ENCODE peak calls at places on chromosomes 16 and 17, in six cellular contexts. D, O, C, E, W and T are unnamed samples.

GRCh38 chr16:4426021-4426684 is 485 bp downstream of the DNAJA3 start:
- DNase-seq in O (no peak), C (no peak), W (peak), D (peak), E (no peak), T (peak)

GRCh38 chr17:43832168-43832975 is 574 bp downstream of the MPP3 start:
- DNase-seq in D (peak), E (no peak), C (peak), W (peak), O (no peak), T (peak)

GRCh38 chr17:74633261-74633783 is 9.8 kb upstream of the CD300E start:
- DNase-seq in W (no peak), O (no peak), E (no peak), C (no peak), D (no peak), T (no peak)

GRCh38 chr16:89512453-89512852 is 4.2 kb downstream of the SPG7 start:
- DNase-seq in C (no peak), O (no peak), W (no peak), D (no peak), E (no peak), T (no peak)

GRCh38 chr16:2511128-2511785 is 2.5 kb upstream of the ATP6V0C start:
- DNase-seq in O (peak), C (peak), W (no peak), D (no peak), E (no peak), T (no peak)

GRCh38 chr17:48612456-48612853 is 1.6 kb upstream of the HOXB7 start:
- DNase-seq in W (no peak), E (no peak), O (no peak), D (no peak), C (peak), T (no peak)

GRCh38 chr17:35341465-35341992 is 31.9 kb downstream of the SLFN11 start:
- DNase-seq in O (no peak), C (no peak), D (no peak), E (peak), W (no peak), T (no peak)

GRCh38 chr17:63843387-63844292 is 1.2 kb upstream of the SMARCD2 start:
- DNase-seq in E (peak), O (no peak), D (no peak), C (peak), W (no peak), T (no peak)

GRCh38 chr17:60149691-60150582 is at the start of gene CA4:
- DNase-seq in E (no peak), D (peak), C (no peak), O (peak), W (no peak), T (no peak)

GRCh38 chr17:47703191-47703591 is 9.2 kb downstream of the TBKBP1 start:
- DNase-seq in E (no peak), C (no peak), W (no peak), O (no peak), D (no peak), T (no peak)

GRCh38 chr17:66492500-66493123 is 190.2 kb downstream of the PRKCA start:
- DNase-seq in D (no peak), C (no peak), O (no peak), W (no peak), E (no peak), T (no peak)
- TF ChIP-seq BHLHE40 in D (no peak), C (no peak), O (no peak), W (no peak), E (no peak), T (no peak)

GRCh38 chr17:62760059-62760887 is 47.8 kb downstream of the MARCHF10 start:
- DNase-seq in D (no peak), E (no peak), C (peak), W (no peak), O (no peak), T (peak)

GRCh38 chr17:62765351-62765750 is 42.8 kb downstream of the MARCHF10 start:
- DNase-seq in W (no peak), O (no peak), E (no peak), D (no peak), C (no peak), T (no peak)

GRCh38 chr17:62760888-62761267 is 47.2 kb downstream of the MARCHF10 start:
- DNase-seq in E (no peak), O (no peak), D (no peak), C (no peak), W (no peak), T (no peak)

GRCh38 chr17:62763891-62764600 is 44.1 kb downstream of the MARCHF10 start:
- DNase-seq in W (no peak), E (no peak), O (no peak), C (no peak), D (no peak), T (no peak)

DNA sequence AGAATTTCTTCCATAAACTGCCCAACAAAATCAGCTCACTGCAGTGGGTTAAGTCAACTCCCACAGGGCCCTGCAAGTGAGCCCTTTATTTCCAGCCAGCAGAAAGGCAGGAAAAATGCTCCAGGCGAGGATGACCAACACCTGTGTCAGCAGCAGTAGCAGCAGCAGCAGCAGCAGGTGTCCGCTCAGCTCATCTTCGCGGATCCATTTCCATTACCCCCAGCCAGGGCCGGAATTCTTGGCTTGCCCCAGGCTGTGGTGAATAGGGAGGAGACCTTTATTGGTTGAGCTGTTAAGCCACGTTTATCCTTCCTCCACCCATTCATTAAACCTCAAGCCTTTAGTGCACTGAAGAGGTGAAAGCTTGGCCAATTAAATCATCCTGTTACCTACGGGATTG is 46.2 kb downstream of the MARCHF10 start:
- DNase-seq in E (no peak), C (no peak), O (no peak), W (no peak), D (no peak), T (no peak)
- TF ChIP-seq BHLHE40 in E (no peak), C (no peak), O (no peak), W (no peak), D (no peak), T (no peak)

DNA sequence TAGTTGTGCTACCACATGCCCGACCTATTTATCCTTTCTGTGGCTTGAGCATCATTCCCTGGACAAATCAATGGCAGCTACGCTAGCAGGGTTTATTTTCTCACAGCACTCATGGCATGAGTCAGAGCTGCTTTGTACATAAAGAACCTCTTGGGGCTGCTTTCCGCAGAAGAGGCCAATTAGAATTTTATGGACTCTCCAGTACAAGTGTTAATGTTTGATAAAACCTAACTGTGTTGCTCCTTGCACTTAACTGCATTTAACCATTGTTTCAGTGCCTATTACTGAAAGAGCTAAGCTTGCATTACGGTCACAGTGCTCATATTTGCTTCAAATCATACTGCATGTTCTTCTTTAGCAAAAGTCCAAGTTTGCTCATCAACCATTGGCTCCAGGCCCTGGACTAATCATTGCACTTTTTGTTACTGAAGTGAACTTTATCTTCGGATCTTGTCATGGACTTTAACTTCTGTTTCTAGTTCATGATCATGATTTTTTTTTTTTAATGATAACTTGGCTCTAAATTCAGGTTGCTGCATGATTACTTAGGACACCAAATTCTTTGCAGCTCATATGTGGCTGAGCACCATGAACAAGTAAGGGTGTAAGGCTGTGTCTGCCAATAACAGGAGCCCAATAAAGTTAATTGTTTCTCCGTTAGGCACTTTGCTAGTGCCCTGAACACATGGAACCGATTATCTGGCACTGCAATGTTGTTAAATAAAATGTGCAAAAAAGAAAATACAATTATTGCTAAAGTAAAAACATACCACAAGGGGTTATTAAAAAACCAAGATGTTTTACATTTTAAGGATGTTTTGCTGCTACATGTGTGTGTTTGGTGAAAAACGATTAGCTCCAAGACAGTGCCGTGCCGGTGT is 492.2 kb downstream of the KCNJ2 start:
- DNase-seq in C (peak), D (peak), E (no peak), W (no peak), O (no peak), T (peak)
- TF ChIP-seq BHLHE40 in C (no peak), D (no peak), E (no peak), W (no peak), O (no peak), T (no peak)

DNA sequence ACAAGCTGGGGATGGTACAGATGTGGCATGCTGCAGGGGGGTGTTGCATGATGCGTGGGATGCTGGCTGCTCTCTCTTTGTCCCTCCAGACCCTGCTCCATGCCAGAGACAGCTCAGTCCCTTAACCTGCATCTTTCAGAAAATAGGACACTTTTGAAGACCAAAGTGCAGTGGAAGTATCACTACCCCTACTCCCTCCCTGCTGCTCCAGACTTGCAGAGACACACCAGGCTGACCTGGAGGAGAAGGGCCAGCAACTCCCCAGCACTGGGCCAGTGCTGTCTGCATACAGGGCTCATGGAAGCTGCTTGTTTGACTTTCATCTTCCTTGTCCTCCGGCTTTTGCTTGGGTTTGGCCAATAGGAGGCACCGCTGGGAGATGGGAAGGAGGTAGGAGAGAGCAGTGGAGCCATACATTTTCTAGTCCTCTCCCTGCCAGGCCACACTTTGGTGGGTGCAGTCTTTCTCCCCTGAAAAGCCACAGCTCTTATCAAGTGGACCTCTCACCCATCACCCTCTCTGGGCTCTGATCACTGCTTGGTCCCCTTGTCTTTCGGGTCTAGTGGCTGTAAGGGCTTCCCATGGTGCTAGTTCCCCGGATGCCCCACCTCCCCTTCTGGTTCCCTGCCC is 46.1 kb upstream of the NKD1 start:
- DNase-seq in C (no peak), D (no peak), W (no peak), E (no peak), O (no peak), T (no peak)
- TF ChIP-seq BHLHE40 in C (no peak), D (no peak), W (no peak), E (no peak), O (no peak), T (no peak)

DNA sequence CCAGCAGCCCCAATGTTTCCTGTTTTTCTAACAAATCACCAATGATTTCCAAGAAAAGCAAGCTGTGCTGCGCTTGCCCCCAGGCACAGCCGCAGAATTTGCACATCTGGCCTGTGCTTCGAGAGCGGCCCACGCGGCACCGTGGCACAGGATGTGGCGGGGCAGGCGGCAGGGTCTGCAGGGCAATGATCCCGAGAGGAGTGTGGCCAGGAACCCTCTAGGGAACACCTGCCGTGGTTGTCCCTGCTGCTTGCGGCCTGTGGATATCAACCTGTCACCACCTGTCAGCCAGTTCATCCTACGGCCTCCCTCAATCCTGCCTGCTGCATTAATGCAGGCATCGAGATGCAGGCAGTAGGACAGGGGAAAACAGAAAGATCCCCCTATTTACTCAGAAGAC is 24.0 kb downstream of the PIK3R5 start:
- DNase-seq in E (no peak), W (no peak), C (no peak), D (no peak), O (no peak), T (no peak)
- TF ChIP-seq BHLHE40 in E (peak), W (no peak), C (no peak), D (no peak), O (no peak), T (no peak)